ENCODE peak calls at places on chromosomes 4 and X, in four cellular contexts. One of them, this sample, is unnamed.

GRCh38 chr4:16608123-16608522 is 290.3 kb downstream of the LDB2 start:
- DNase-seq in GM12878: no peak
- DNase-seq in HepG2: no peak
- DNase-seq in H1: no peak
- DNase-seq in this sample: no peak

GRCh38 chr4:81631958-81632439 is 160.3 kb upstream of the RASGEF1B start:
- DNase-seq in HepG2: peak; percentile 49
- DNase-seq in GM12878: no peak
- DNase-seq in H1: no peak
- DNase-seq in this sample: peak; percentile 18

GRCh38 chr4:158610790-158611189 is 60.9 kb downstream of the C4orf46 start:
- DNase-seq in GM12878: no peak
- DNase-seq in H1: no peak
- DNase-seq in HepG2: no peak
- DNase-seq in this sample: no peak

GRCh38 chrX:103464071-103464773 is 55.1 kb downstream of the RAB40A start:
- DNase-seq in H1: no peak
- DNase-seq in HepG2: peak; percentile 10
- DNase-seq in GM12878: no peak
- DNase-seq in this sample: peak; percentile 80

GRCh38 chrX:14865201-14865600 is 7.7 kb downstream of the FANCB start:
- DNase-seq in GM12878: no peak
- DNase-seq in H1: no peak
- DNase-seq in HepG2: no peak
- DNase-seq in this sample: no peak

GRCh38 chrX:68829594-68830485 is 1.0 kb downstream of the EFNB1 start:
- DNase-seq in HepG2: no peak
- DNase-seq in H1: no peak
- DNase-seq in GM12878: no peak
- DNase-seq in this sample: no peak

GRCh38 chr4:44017422-44017739 is 431.2 kb downstream of the KCTD8 start:
- DNase-seq in HepG2: no peak
- DNase-seq in H1: no peak
- DNase-seq in GM12878: no peak
- DNase-seq in this sample: no peak

GRCh38 chr4:152594981-152595916 is 59.4 kb upstream of the FBXW7 start:
- DNase-seq in H1: no peak
- DNase-seq in HepG2: no peak
- DNase-seq in GM12878: peak; percentile 40
- DNase-seq in this sample: no peak

GRCh38 chrX:124665878-124666425 is 319.6 kb downstream of the SH2D1A start:
- DNase-seq in GM12878: no peak
- DNase-seq in H1: no peak
- DNase-seq in HepG2: no peak
- DNase-seq in this sample: no peak

GRCh38 chr4:38062088-38062893 is 102.1 kb downstream of the PTTG2 start:
- DNase-seq in GM12878: no peak
- DNase-seq in HepG2: peak; percentile 73
- DNase-seq in H1: peak; percentile 54
- DNase-seq in this sample: peak; percentile 61

GRCh38 chrX:24646745-24647182 is 383 bp downstream of the PCYT1B start:
- DNase-seq in GM12878: no peak
- DNase-seq in HepG2: no peak
- DNase-seq in H1: peak; percentile 2
- DNase-seq in this sample: peak; percentile 17

GRCh38 chr4:2417765-2418651 is at the start of gene ZFYVE28:
- DNase-seq in H1: no peak
- DNase-seq in GM12878: no peak
- DNase-seq in HepG2: no peak
- DNase-seq in this sample: peak; percentile 44

GRCh38 chr4:64251779-64252178 is 157.5 kb downstream of the TECRL start:
- DNase-seq in H1: no peak
- DNase-seq in HepG2: no peak
- DNase-seq in GM12878: no peak
- DNase-seq in this sample: no peak

GRCh38 chr4:137451150-137451850 is 81.0 kb downstream of the PCDH18 start:
- DNase-seq in GM12878: no peak
- DNase-seq in H1: peak; percentile 46
- DNase-seq in HepG2: no peak
- DNase-seq in this sample: no peak

GRCh38 chrX:136147966-136148365 is 633 bp downstream of the FHL1 start:
- DNase-seq in H1: no peak
- DNase-seq in GM12878: no peak
- DNase-seq in HepG2: no peak
- DNase-seq in this sample: peak; percentile 32

GRCh38 chr4:38163216-38164006 is 203.2 kb downstream of the PTTG2 start:
- DNase-seq in GM12878: no peak
- DNase-seq in HepG2: no peak
- DNase-seq in H1: no peak
- DNase-seq in this sample: no peak

GRCh38 chr4:165115301-165115700 is 2.6 kb upstream of the TMEM192 start:
- DNase-seq in GM12878: no peak
- DNase-seq in HepG2: no peak
- DNase-seq in H1: no peak
- DNase-seq in this sample: no peak

GRCh38 chr4:44736900-44737299 is 10.5 kb upstream of the GNPDA2 start:
- DNase-seq in HepG2: no peak
- DNase-seq in H1: no peak
- DNase-seq in GM12878: no peak
- DNase-seq in this sample: no peak

GRCh38 chr4:77994194-77994721 is 62.9 kb upstream of the FRAS1 start:
- DNase-seq in H1: peak; percentile 39
- DNase-seq in GM12878: no peak
- DNase-seq in HepG2: peak; percentile 84
- DNase-seq in this sample: peak; percentile 69

GRCh38 chr4:73726000-73726399 is 14.4 kb upstream of the CXCL8 start:
- DNase-seq in GM12878: no peak
- DNase-seq in HepG2: no peak
- DNase-seq in H1: no peak
- DNase-seq in this sample: no peak

GRCh38 chrX:154349979-154350378 is 24.5 kb downstream of the FLNA start:
- DNase-seq in HepG2: no peak
- DNase-seq in GM12878: no peak
- DNase-seq in H1: no peak
- DNase-seq in this sample: no peak
- TF ChIP-seq SUZ12 in HepG2: no peak
- TF ChIP-seq SUZ12 in GM12878: no peak
- TF ChIP-seq SUZ12 in H1: no peak
- TF ChIP-seq SUZ12 in this sample: no peak

DNA sequence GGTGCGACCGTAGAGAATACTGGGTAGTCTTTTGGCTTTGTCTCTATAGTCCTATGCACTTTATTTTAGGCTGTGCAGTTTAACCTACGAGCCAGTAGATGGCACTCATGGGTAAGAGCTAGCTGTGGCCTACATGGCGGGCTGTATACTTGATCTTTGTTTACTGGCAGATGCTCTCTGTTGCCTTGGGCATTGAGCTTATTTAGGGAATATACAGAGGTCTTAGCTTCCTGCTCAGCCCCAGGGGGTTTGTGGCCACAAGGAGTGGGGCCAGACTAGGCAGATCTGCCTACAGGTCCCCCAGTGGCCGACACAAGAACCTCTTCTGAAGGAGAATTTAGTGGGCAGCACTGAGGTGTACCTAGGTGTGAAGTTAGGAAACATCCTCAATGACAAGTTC is 227.6 kb upstream of the HDX start:
- DNase-seq in GM12878: peak; percentile 5
- DNase-seq in H1: no peak
- DNase-seq in HepG2: peak; percentile 5
- DNase-seq in this sample: peak; percentile 57
- TF ChIP-seq SP1 in GM12878: no peak
- TF ChIP-seq SP1 in H1: no peak
- TF ChIP-seq SP1 in HepG2: no peak
- TF ChIP-seq SP1 in this sample: no peak

GRCh38 chr4:88033309-88033708 is 25.9 kb downstream of the PKD2 start:
- DNase-seq in HepG2: peak; percentile 71
- DNase-seq in GM12878: no peak
- DNase-seq in H1: no peak
- DNase-seq in this sample: peak; percentile 62

GRCh38 chr4:88030565-88031310 is 23.3 kb downstream of the PKD2 start:
- DNase-seq in GM12878: no peak
- DNase-seq in H1: no peak
- DNase-seq in HepG2: no peak
- DNase-seq in this sample: no peak

GRCh38 chr4:88028961-88029360 is 21.5 kb downstream of the PKD2 start:
- DNase-seq in GM12878: no peak
- DNase-seq in H1: no peak
- DNase-seq in HepG2: no peak
- DNase-seq in this sample: no peak

GRCh38 chr4:88027611-88028608 is 20.5 kb downstream of the PKD2 start:
- DNase-seq in GM12878: no peak
- DNase-seq in H1: no peak
- DNase-seq in HepG2: no peak
- DNase-seq in this sample: no peak

GRCh38 chr4:88029556-88029955 is 22.1 kb downstream of the PKD2 start:
- DNase-seq in H1: no peak
- DNase-seq in GM12878: no peak
- DNase-seq in HepG2: no peak
- DNase-seq in this sample: no peak
- TF ChIP-seq SUZ12 in H1: no peak
- TF ChIP-seq SUZ12 in GM12878: no peak
- TF ChIP-seq SUZ12 in HepG2: no peak
- TF ChIP-seq SUZ12 in this sample: no peak

DNA sequence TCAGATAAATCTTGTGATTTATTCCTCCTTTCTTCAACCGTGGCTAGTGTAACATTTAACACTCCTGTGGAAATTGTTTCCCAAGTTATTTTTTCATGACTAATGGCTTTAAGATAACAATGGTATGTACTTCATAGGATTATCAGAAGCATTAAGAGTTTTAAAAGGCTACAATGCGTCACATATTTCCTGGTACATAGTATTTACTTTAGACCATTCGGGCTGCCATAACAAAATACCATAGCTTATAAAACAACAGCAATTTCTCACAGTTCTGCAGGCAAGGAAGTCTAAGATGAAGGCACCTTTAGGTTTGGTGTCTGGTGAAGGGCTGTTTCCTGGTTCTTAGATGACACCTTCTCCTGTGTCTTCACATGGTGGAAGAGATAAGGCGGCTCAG is 158.6 kb downstream of the PAPSS1 start:
- DNase-seq in GM12878: no peak
- DNase-seq in H1: no peak
- DNase-seq in HepG2: no peak
- DNase-seq in this sample: no peak
- TF ChIP-seq SP1 in GM12878: no peak
- TF ChIP-seq SP1 in H1: no peak
- TF ChIP-seq SP1 in HepG2: no peak
- TF ChIP-seq SP1 in this sample: no peak